ENCODE peak calls at places on chromosomes 3 and 15, in ten cellular contexts. W, D, Y, H, S, O, I, Q, R and T are unnamed samples.
A peak's percentile ranks its signal among the peaks of the same experiment; 100 is the strongest.

GRCh38 chr3:46301122-46301835 is 52.6 kb upstream of the CCR2 start:
- DNase-seq in S (no peak), D (no peak), Q (no peak), O (no peak), I (no peak), R (no peak), W (no peak), Y (no peak), H (no peak), T (no peak)

GRCh38 chr3:195774917-195775316 is 36.8 kb downstream of the MUC4 start:
- DNase-seq in W (no peak), Q (no peak), O (peak; percentile 68), I (peak; percentile 0), R (peak; percentile 56), D (peak; percentile 82), S (peak; percentile 16), H (no peak), Y (no peak), T (no peak)

GRCh38 chr3:131708216-131708615 is 205.4 kb upstream of the MRPL3 start:
- DNase-seq in S (no peak), R (no peak), I (no peak), Q (no peak), Y (no peak), D (no peak), H (no peak), W (no peak), O (no peak), T (no peak)

GRCh38 chr15:74511583-74511982 is 29.4 kb upstream of the ARID3B start:
- DNase-seq in I (no peak), Q (no peak), D (no peak), H (no peak), Y (no peak), S (no peak), W (no peak), O (no peak), R (no peak), T (no peak)

GRCh38 chr3:150871192-150871591 is 34.0 kb downstream of the MINDY4B start:
- DNase-seq in R (no peak), I (no peak), H (no peak), O (no peak), Y (no peak), W (no peak), S (no peak), Q (no peak), D (no peak), T (no peak)

GRCh38 chr3:79032686-79033318 is 735.0 kb downstream of the ROBO1 start:
- DNase-seq in S (no peak), Y (no peak), D (no peak), O (peak; percentile 28), W (peak; percentile 41), H (no peak), R (no peak), Q (no peak), I (peak; percentile 68), T (no peak)

GRCh38 chr15:83284563-83285283 is at the start of gene BNC1:
- DNase-seq in R (no peak), W (no peak), O (peak; percentile 39), S (no peak), H (no peak), Q (no peak), D (no peak), I (no peak), Y (peak; percentile 25), T (no peak)

GRCh38 chr3:183268361-183268760 is 15.3 kb downstream of the B3GNT5 start:
- DNase-seq in H (no peak), I (no peak), Q (no peak), S (no peak), Y (no peak), D (no peak), R (no peak), O (no peak), W (no peak), T (no peak)

GRCh38 chr15:38111070-38111469 is 141.6 kb upstream of the SPRED1 start:
- DNase-seq in O (no peak), R (no peak), Y (no peak), Q (no peak), I (no peak), S (no peak), W (no peak), H (no peak), D (no peak), T (no peak)